ENCODE peak calls at places on chromosomes 12 and 14, in five cellular contexts. One of them, this sample, is unnamed. For H3K4me1 and H3K27me3, the result is how much of the 10 kb centered on the place peaks cover.

GRCh38 chr12:104573-105081 is 38.1 kb downstream of the IQSEC3 start:
- DNase-seq in lower lobe of right lung: no peak
- DNase-seq in pancreas: no peak
- DNase-seq in ascending aorta: no peak
- DNase-seq in GM23248: peak
- DNase-seq in this sample: no peak

GRCh38 chr12:28457785-28458184 is 267.5 kb downstream of the CCDC91 start:
- DNase-seq in ascending aorta: no peak
- DNase-seq in pancreas: no peak
- DNase-seq in GM23248: no peak
- DNase-seq in lower lobe of right lung: no peak
- DNase-seq in this sample: no peak

GRCh38 chr12:104615048-104615561 is 158.4 kb downstream of the CHST11 start:
- DNase-seq in pancreas: no peak
- DNase-seq in ascending aorta: no peak
- DNase-seq in GM23248: peak
- DNase-seq in lower lobe of right lung: no peak
- DNase-seq in this sample: no peak

GRCh38 chr12:54021006-54021405 is 7.2 kb upstream of the HOXC6 start:
- DNase-seq in pancreas: no peak
- DNase-seq in ascending aorta: no peak
- DNase-seq in GM23248: peak
- DNase-seq in lower lobe of right lung: no peak
- DNase-seq in this sample: no peak

GRCh38 chr14:55572578-55572977 is 7.4 kb upstream of the KTN1 start:
- DNase-seq in ascending aorta: no peak
- DNase-seq in GM23248: no peak
- DNase-seq in lower lobe of right lung: no peak
- DNase-seq in pancreas: no peak
- DNase-seq in this sample: no peak

GRCh38 chr12:2283910-2284309 is 231.1 kb downstream of the CACNA1C start:
- DNase-seq in lower lobe of right lung: no peak
- DNase-seq in ascending aorta: no peak
- DNase-seq in pancreas: no peak
- DNase-seq in GM23248: peak
- DNase-seq in this sample: peak

GRCh38 chr14:104592292-104592672 is 12.3 kb downstream of the TMEM179 start:
- DNase-seq in lower lobe of right lung: no peak
- DNase-seq in GM23248: no peak
- DNase-seq in pancreas: peak
- DNase-seq in ascending aorta: no peak
- DNase-seq in this sample: no peak

GRCh38 chr12:104599272-104599984 is 142.7 kb downstream of the CHST11 start:
- DNase-seq in lower lobe of right lung: no peak
- DNase-seq in GM23248: no peak
- DNase-seq in ascending aorta: no peak
- DNase-seq in pancreas: no peak
- DNase-seq in this sample: no peak

DNA sequence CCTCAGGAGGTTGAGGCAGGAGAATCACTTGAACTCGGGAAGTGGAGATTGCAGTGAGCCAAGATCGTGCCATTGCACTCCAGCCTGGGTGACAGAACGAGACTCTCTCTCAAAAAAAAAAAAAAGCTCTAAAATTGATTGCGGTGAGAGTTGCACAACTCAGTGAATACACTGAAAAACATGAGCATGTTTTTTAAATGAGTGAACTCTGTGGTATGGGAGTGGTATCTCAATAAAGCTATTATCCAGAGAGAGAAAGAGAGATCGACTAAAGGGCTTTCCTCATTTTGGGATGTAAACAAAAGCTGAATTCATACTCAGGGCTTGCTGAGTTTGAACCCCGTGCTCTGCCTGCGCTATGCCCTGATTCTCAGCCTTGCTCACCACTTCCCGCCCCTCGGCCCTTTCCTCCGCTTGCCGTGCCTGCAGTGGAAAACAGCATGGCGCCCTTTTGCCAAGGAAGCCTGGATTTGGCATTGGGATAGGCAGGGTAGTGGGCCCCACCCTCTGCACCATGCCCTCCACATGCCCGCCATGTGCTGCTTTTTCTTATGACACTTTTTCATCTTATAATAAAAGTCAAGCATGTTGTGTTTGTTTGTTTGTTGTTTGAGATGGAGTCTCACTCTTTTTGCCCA is 102.5 kb downstream of the LGMN start:
- DNase-seq in GM23248: peak
- DNase-seq in ascending aorta: no peak
- DNase-seq in pancreas: no peak
- DNase-seq in lower lobe of right lung: no peak
- DNase-seq in this sample: no peak
- H3K4me1 ChIP-seq in GM23248: half or more
- H3K4me1 ChIP-seq in ascending aorta: under half
- H3K4me1 ChIP-seq in pancreas: under half
- H3K4me1 ChIP-seq in lower lobe of right lung: half or more
- H3K4me1 ChIP-seq in this sample: under half

GRCh38 chr14:59314953-59315599 is 126.6 kb downstream of the DAAM1 start:
- DNase-seq in lower lobe of right lung: no peak
- DNase-seq in GM23248: no peak
- DNase-seq in pancreas: no peak
- DNase-seq in ascending aorta: no peak
- DNase-seq in this sample: no peak

GRCh38 chr14:59317346-59317745 is 128.9 kb downstream of the DAAM1 start:
- DNase-seq in pancreas: no peak
- DNase-seq in ascending aorta: no peak
- DNase-seq in GM23248: no peak
- DNase-seq in lower lobe of right lung: no peak
- DNase-seq in this sample: no peak

GRCh38 chr14:59320771-59321170 is 132.3 kb downstream of the DAAM1 start:
- DNase-seq in lower lobe of right lung: no peak
- DNase-seq in ascending aorta: no peak
- DNase-seq in GM23248: peak
- DNase-seq in pancreas: no peak
- DNase-seq in this sample: no peak

GRCh38 chr14:59318908-59319307 is 130.4 kb downstream of the DAAM1 start:
- DNase-seq in pancreas: no peak
- DNase-seq in ascending aorta: no peak
- DNase-seq in lower lobe of right lung: no peak
- DNase-seq in GM23248: no peak
- DNase-seq in this sample: no peak

GRCh38 chr14:59317782-59318505 is 129.5 kb downstream of the DAAM1 start:
- DNase-seq in lower lobe of right lung: no peak
- DNase-seq in ascending aorta: no peak
- DNase-seq in pancreas: no peak
- DNase-seq in GM23248: no peak
- DNase-seq in this sample: no peak
- H3K27ac ChIP-seq in lower lobe of right lung: peak
- H3K27ac ChIP-seq in ascending aorta: peak
- H3K27ac ChIP-seq in pancreas: no peak
- H3K27ac ChIP-seq in GM23248: no peak
- H3K27ac ChIP-seq in this sample: no peak

GRCh38 chr14:105901226-105901625 is 374.8 kb downstream of the TMEM121 start:
- DNase-seq in ascending aorta: no peak
- DNase-seq in pancreas: no peak
- DNase-seq in lower lobe of right lung: no peak
- DNase-seq in GM23248: no peak
- DNase-seq in this sample: no peak
- H3K27me3 ChIP-seq in ascending aorta: under half
- H3K27me3 ChIP-seq in pancreas: under half
- H3K27me3 ChIP-seq in lower lobe of right lung: under half
- H3K27me3 ChIP-seq in GM23248: under half
- H3K27me3 ChIP-seq in this sample: under half

GRCh38 chr14:99593971-99594841 is 9.8 kb downstream of the CCDC85C start:
- DNase-seq in GM23248: no peak
- DNase-seq in pancreas: no peak
- DNase-seq in ascending aorta: no peak
- DNase-seq in lower lobe of right lung: no peak
- DNase-seq in this sample: no peak
- H3K4me1 ChIP-seq in GM23248: under half
- H3K4me1 ChIP-seq in pancreas: under half
- H3K4me1 ChIP-seq in ascending aorta: under half
- H3K4me1 ChIP-seq in lower lobe of right lung: half or more
- H3K4me1 ChIP-seq in this sample: under half

GRCh38 chr12:102479984-102480383 is 379 bp downstream of the IGF1 start:
- DNase-seq in GM23248: no peak
- DNase-seq in ascending aorta: no peak
- DNase-seq in lower lobe of right lung: no peak
- DNase-seq in pancreas: no peak
- DNase-seq in this sample: no peak
- H3K27ac ChIP-seq in GM23248: peak
- H3K27ac ChIP-seq in ascending aorta: no peak
- H3K27ac ChIP-seq in lower lobe of right lung: no peak
- H3K27ac ChIP-seq in pancreas: no peak
- H3K27ac ChIP-seq in this sample: no peak